ENCODE peak calls at places on chromosomes 7 and 10, in nine cellular contexts. One of them, this sample, is unnamed. For H3K4me1, the result is how much of the 10 kb centered on the place peaks cover.

GRCh38 chr10:62815373-62816111 is 624 bp downstream of the EGR2 start:
- DNase-seq in HepG2: no peak
- DNase-seq in uterus: no peak
- DNase-seq in sigmoid colon: no peak
- DNase-seq in A549: no peak
- DNase-seq in K562: no peak
- DNase-seq in heart left ventricle: no peak
- DNase-seq in adrenal gland: no peak
- DNase-seq in transverse colon: no peak
- DNase-seq in this sample: peak

GRCh38 chr10:24446739-24447138 is 237.8 kb downstream of the KIAA1217 start:
- DNase-seq in HepG2: no peak
- DNase-seq in uterus: no peak
- DNase-seq in sigmoid colon: no peak
- DNase-seq in A549: no peak
- DNase-seq in K562: peak
- DNase-seq in heart left ventricle: no peak
- DNase-seq in adrenal gland: no peak
- DNase-seq in transverse colon: no peak
- DNase-seq in this sample: no peak

GRCh38 chr10:71911296-71911954 is 52.8 kb upstream of the CHST3 start:
- DNase-seq in HepG2: no peak
- DNase-seq in uterus: no peak
- DNase-seq in sigmoid colon: no peak
- DNase-seq in A549: no peak
- DNase-seq in K562: no peak
- DNase-seq in heart left ventricle: peak
- DNase-seq in adrenal gland: no peak
- DNase-seq in transverse colon: no peak
- DNase-seq in this sample: peak

GRCh38 chr7:25262586-25262985 is 34.3 kb upstream of the NPVF start:
- DNase-seq in HepG2: no peak
- DNase-seq in uterus: no peak
- DNase-seq in sigmoid colon: no peak
- DNase-seq in A549: no peak
- DNase-seq in K562: no peak
- DNase-seq in heart left ventricle: no peak
- DNase-seq in adrenal gland: no peak
- DNase-seq in transverse colon: no peak
- DNase-seq in this sample: no peak

GRCh38 chr7:44074349-44074695 is 8.0 kb downstream of the POLM start:
- DNase-seq in HepG2: no peak
- DNase-seq in uterus: no peak
- DNase-seq in sigmoid colon: no peak
- DNase-seq in A549: no peak
- DNase-seq in K562: no peak
- DNase-seq in heart left ventricle: no peak
- DNase-seq in adrenal gland: no peak
- DNase-seq in transverse colon: no peak
- DNase-seq in this sample: no peak

GRCh38 chr7:116876664-116877442 is 14.5 kb downstream of the CAPZA2 start:
- DNase-seq in HepG2: no peak
- DNase-seq in uterus: peak
- DNase-seq in sigmoid colon: no peak
- DNase-seq in A549: no peak
- DNase-seq in K562: peak
- DNase-seq in heart left ventricle: peak
- DNase-seq in adrenal gland: peak
- DNase-seq in transverse colon: peak
- DNase-seq in this sample: peak

GRCh38 chr7:107559864-107560263 is 3.9 kb downstream of the COG5 start:
- DNase-seq in HepG2: no peak
- DNase-seq in uterus: no peak
- DNase-seq in sigmoid colon: no peak
- DNase-seq in A549: no peak
- DNase-seq in K562: no peak
- DNase-seq in heart left ventricle: no peak
- DNase-seq in adrenal gland: no peak
- DNase-seq in transverse colon: no peak
- DNase-seq in this sample: no peak

GRCh38 chr7:108374899-108375298 is 81.3 kb downstream of the NRCAM start:
- DNase-seq in HepG2: no peak
- DNase-seq in uterus: no peak
- DNase-seq in sigmoid colon: no peak
- DNase-seq in A549: no peak
- DNase-seq in K562: no peak
- DNase-seq in heart left ventricle: no peak
- DNase-seq in adrenal gland: no peak
- DNase-seq in transverse colon: no peak
- DNase-seq in this sample: no peak

GRCh38 chr10:19412531-19412930 is 363.9 kb downstream of the MALRD1 start:
- DNase-seq in HepG2: peak
- DNase-seq in uterus: no peak
- DNase-seq in sigmoid colon: no peak
- DNase-seq in A549: no peak
- DNase-seq in K562: no peak
- DNase-seq in heart left ventricle: no peak
- DNase-seq in adrenal gland: peak
- DNase-seq in transverse colon: no peak
- DNase-seq in this sample: no peak

GRCh38 chr10:78304091-78305045 is 270.7 kb downstream of the RPS24 start:
- DNase-seq in HepG2: no peak
- DNase-seq in uterus: no peak
- DNase-seq in sigmoid colon: peak
- DNase-seq in A549: no peak
- DNase-seq in K562: no peak
- DNase-seq in heart left ventricle: peak
- DNase-seq in adrenal gland: no peak
- DNase-seq in transverse colon: no peak
- DNase-seq in this sample: no peak

GRCh38 chr7:67636363-67637355 is 640.0 kb downstream of the TYW1 start:
- DNase-seq in HepG2: no peak
- DNase-seq in uterus: no peak
- DNase-seq in sigmoid colon: no peak
- DNase-seq in A549: no peak
- DNase-seq in K562: no peak
- DNase-seq in heart left ventricle: no peak
- DNase-seq in adrenal gland: no peak
- DNase-seq in transverse colon: no peak
- DNase-seq in this sample: no peak

GRCh38 chr7:99375070-99375807 is 709 bp downstream of the ARPC1B start:
- DNase-seq in HepG2: peak
- DNase-seq in uterus: peak
- DNase-seq in sigmoid colon: peak
- DNase-seq in A549: peak
- DNase-seq in K562: peak
- DNase-seq in heart left ventricle: peak
- DNase-seq in adrenal gland: peak
- DNase-seq in transverse colon: peak
- DNase-seq in this sample: peak

GRCh38 chr10:844552-844951 is 87.0 kb downstream of the LARP4B start:
- DNase-seq in HepG2: no peak
- DNase-seq in uterus: no peak
- DNase-seq in sigmoid colon: no peak
- DNase-seq in A549: no peak
- DNase-seq in K562: no peak
- DNase-seq in heart left ventricle: no peak
- DNase-seq in adrenal gland: no peak
- DNase-seq in transverse colon: no peak
- DNase-seq in this sample: no peak

GRCh38 chr10:54282012-54282411 is 519.0 kb downstream of the PCDH15 start:
- DNase-seq in HepG2: no peak
- DNase-seq in uterus: no peak
- DNase-seq in sigmoid colon: no peak
- DNase-seq in A549: no peak
- DNase-seq in K562: no peak
- DNase-seq in heart left ventricle: no peak
- DNase-seq in adrenal gland: no peak
- DNase-seq in transverse colon: no peak
- DNase-seq in this sample: no peak

GRCh38 chr7:99102809-99103690 is 40.9 kb downstream of the SMURF1 start:
- DNase-seq in HepG2: no peak
- DNase-seq in uterus: no peak
- DNase-seq in sigmoid colon: no peak
- DNase-seq in A549: peak
- DNase-seq in K562: peak
- DNase-seq in heart left ventricle: no peak
- DNase-seq in adrenal gland: no peak
- DNase-seq in transverse colon: no peak
- DNase-seq in this sample: no peak

GRCh38 chr7:88368686-88369085 is 62.0 kb upstream of the STEAP4 start:
- DNase-seq in HepG2: no peak
- DNase-seq in uterus: no peak
- DNase-seq in sigmoid colon: no peak
- DNase-seq in A549: no peak
- DNase-seq in K562: no peak
- DNase-seq in heart left ventricle: no peak
- DNase-seq in adrenal gland: no peak
- DNase-seq in transverse colon: no peak
- DNase-seq in this sample: no peak

GRCh38 chr10:7410800-7411670 is at the start of gene SFMBT2:
- DNase-seq in HepG2: no peak
- DNase-seq in uterus: peak
- DNase-seq in sigmoid colon: peak
- DNase-seq in A549: peak
- DNase-seq in K562: peak
- DNase-seq in heart left ventricle: peak
- DNase-seq in adrenal gland: peak
- DNase-seq in transverse colon: peak
- DNase-seq in this sample: peak

DNA sequence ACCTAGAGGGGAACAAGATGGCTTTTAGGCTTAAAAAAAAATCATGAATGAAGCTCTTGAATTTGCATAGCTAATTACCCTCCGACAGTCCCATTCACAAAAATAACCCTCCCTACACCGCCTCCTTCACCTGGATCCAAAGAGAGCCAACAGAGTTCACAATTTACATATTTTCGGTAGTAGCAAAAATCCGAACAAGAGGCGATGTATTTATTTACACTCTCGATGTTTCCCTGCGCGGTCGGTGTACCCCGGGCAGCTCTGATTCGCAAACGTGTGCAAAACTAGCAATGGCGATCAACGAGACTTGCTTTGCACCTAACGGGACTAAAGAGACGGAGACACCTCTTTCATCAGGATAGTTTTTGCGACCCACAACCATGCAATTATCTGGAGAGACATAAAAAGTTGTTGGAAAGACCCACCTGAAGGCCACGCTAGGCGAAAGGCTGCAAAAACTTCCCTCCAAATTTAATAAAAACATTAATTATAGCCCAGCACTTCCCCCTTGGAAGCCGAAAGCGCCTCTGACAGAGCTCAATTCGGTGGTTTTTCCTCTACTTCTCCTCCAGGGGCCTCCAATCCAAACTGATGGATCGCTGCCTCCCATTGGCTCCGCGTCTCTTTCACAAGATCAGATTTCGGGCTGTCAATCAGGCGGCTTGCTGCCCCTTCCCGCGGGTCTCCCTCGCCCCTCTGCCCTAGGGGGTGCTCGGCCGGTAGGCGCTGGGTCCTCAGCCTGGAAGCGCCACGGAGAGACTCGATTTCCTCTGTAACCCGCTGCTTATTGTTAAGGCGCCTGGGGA is at the start of gene ETV1:
- DNase-seq in HepG2: peak
- DNase-seq in uterus: peak
- DNase-seq in sigmoid colon: peak
- DNase-seq in A549: peak
- DNase-seq in K562: peak
- DNase-seq in heart left ventricle: peak
- DNase-seq in adrenal gland: peak
- DNase-seq in transverse colon: peak
- DNase-seq in this sample: peak
- TF ChIP-seq POLR2A in HepG2: no peak
- TF ChIP-seq POLR2A in uterus: no peak
- TF ChIP-seq POLR2A in sigmoid colon: no peak
- TF ChIP-seq POLR2A in A549: no peak
- TF ChIP-seq POLR2A in K562: peak
- TF ChIP-seq POLR2A in heart left ventricle: peak
- TF ChIP-seq POLR2A in adrenal gland: no peak
- TF ChIP-seq POLR2A in transverse colon: no peak
- TF ChIP-seq POLR2A in this sample: peak

GRCh38 chr10:5497948-5498730 is 1.2 kb downstream of the CALML5 start:
- DNase-seq in HepG2: no peak
- DNase-seq in uterus: no peak
- DNase-seq in sigmoid colon: peak
- DNase-seq in A549: no peak
- DNase-seq in K562: no peak
- DNase-seq in heart left ventricle: no peak
- DNase-seq in adrenal gland: no peak
- DNase-seq in transverse colon: no peak
- DNase-seq in this sample: no peak
- TF ChIP-seq CTCF in HepG2: no peak
- TF ChIP-seq CTCF in uterus: no peak
- TF ChIP-seq CTCF in sigmoid colon: no peak
- TF ChIP-seq CTCF in A549: no peak
- TF ChIP-seq CTCF in K562: no peak
- TF ChIP-seq CTCF in heart left ventricle: no peak
- TF ChIP-seq CTCF in adrenal gland: no peak
- TF ChIP-seq CTCF in transverse colon: no peak
- TF ChIP-seq CTCF in this sample: no peak

GRCh38 chr10:11579885-11580284 is 31.6 kb downstream of the USP6NL start:
- DNase-seq in HepG2: peak
- DNase-seq in uterus: no peak
- DNase-seq in sigmoid colon: no peak
- DNase-seq in A549: no peak
- DNase-seq in K562: no peak
- DNase-seq in heart left ventricle: no peak
- DNase-seq in adrenal gland: no peak
- DNase-seq in transverse colon: no peak
- DNase-seq in this sample: no peak
- H3K4me1 ChIP-seq in HepG2: half or more
- H3K4me1 ChIP-seq in uterus: under half
- H3K4me1 ChIP-seq in sigmoid colon: under half
- H3K4me1 ChIP-seq in A549: under half
- H3K4me1 ChIP-seq in K562: under half
- H3K4me1 ChIP-seq in heart left ventricle: under half
- H3K4me1 ChIP-seq in adrenal gland: under half
- H3K4me1 ChIP-seq in transverse colon: under half
- H3K4me1 ChIP-seq in this sample: under half

DNA sequence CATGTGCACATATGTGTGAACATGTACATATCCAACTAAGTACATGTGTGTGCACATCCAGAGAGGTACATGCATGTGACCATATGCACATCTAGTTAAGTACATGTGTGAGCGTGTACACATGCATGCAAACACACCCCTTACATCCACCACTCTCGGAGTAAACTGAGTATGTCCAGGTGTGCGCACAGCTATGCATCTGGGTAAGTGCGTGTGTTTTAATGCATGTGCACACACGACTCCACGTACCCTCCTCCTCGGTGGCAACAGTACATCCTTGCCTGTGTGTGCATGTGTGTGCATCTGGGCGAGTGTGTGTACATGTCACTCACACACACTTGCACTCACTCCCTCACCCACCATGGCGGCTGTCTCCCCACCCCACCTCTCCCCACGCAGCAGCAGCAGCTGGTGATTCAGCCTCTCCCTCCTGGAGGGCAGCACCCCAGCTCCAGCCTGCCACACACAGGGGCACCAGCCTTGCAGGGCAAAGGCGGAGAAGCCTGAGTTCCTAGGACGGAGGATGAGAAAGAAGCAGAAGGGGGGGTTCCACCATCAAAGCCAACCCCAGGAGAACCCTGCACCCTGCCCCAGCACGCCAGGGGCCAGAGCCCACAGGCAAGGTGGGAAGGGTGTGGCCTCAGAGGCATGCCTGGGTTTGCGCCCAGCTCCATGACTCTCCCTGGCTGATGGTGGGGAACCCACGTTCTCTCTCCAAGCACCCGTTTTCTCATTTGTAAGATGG is 27.8 kb upstream of the DNAAF5 start:
- DNase-seq in HepG2: no peak
- DNase-seq in uterus: no peak
- DNase-seq in sigmoid colon: peak
- DNase-seq in A549: no peak
- DNase-seq in K562: no peak
- DNase-seq in heart left ventricle: no peak
- DNase-seq in adrenal gland: no peak
- DNase-seq in transverse colon: no peak
- DNase-seq in this sample: no peak
- TF ChIP-seq POLR2A in HepG2: no peak
- TF ChIP-seq POLR2A in uterus: no peak
- TF ChIP-seq POLR2A in sigmoid colon: no peak
- TF ChIP-seq POLR2A in A549: no peak
- TF ChIP-seq POLR2A in K562: no peak
- TF ChIP-seq POLR2A in heart left ventricle: no peak
- TF ChIP-seq POLR2A in adrenal gland: no peak
- TF ChIP-seq POLR2A in transverse colon: no peak
- TF ChIP-seq POLR2A in this sample: no peak